ENCODE peak calls at places on chromosomes 1 and 21, in six cellular contexts. G, O, Y, K, R and C are unnamed samples.

GRCh38 chr1:23548704-23549143 is 10.6 kb downstream of the ID3 start:
- DNase-seq in G (no peak), O (peak; percentile 63), Y (no peak), K (peak; percentile 39), R (no peak), C (no peak)

GRCh38 chr1:15678578-15678977 is 5.5 kb upstream of the PLEKHM2 start:
- DNase-seq in G (peak; percentile 47), O (peak; percentile 66), Y (peak; percentile 67), K (no peak), R (no peak), C (peak; percentile 30)

GRCh38 chr1:154492115-154492514 is 9.9 kb upstream of the TDRD10 start:
- DNase-seq in G (no peak), O (no peak), Y (no peak), K (no peak), R (no peak), C (no peak)

GRCh38 chr21:45309069-45309521 is 21.4 kb upstream of the POFUT2 start:
- DNase-seq in G (peak; percentile 33), O (peak; percentile 84), Y (peak; percentile 62), K (peak; percentile 76), R (no peak), C (peak; percentile 22)

GRCh38 chr21:38170283-38170682 is 86.5 kb upstream of the KCNJ15 start:
- DNase-seq in G (no peak), O (peak; percentile 65), Y (no peak), K (no peak), R (no peak), C (no peak)

GRCh38 chr1:204258213-204259115 is 44.7 kb upstream of the GOLT1A start:
- DNase-seq in G (peak; percentile 18), O (peak; percentile 86), Y (peak; percentile 52), K (peak; percentile 94), R (no peak), C (peak; percentile 28)

GRCh38 chr1:217311766-217312165 is 319.1 kb downstream of the GPATCH2 start:
- DNase-seq in G (no peak), O (peak; percentile 38), Y (no peak), K (peak; percentile 15), R (no peak), C (no peak)

GRCh38 chr1:38730511-38731397 is 128.8 kb downstream of the RRAGC start:
- DNase-seq in G (no peak), O (no peak), Y (no peak), K (no peak), R (no peak), C (no peak)

GRCh38 chr1:244370060-244370637 is 81.6 kb downstream of the ADSS2 start:
- DNase-seq in G (no peak), O (no peak), Y (no peak), K (no peak), R (no peak), C (no peak)

GRCh38 chr21:31873275-31873695 is 465 bp downstream of the HUNK start:
- DNase-seq in G (no peak), O (peak; percentile 39), Y (no peak), K (peak; percentile 66), R (no peak), C (no peak)

GRCh38 chr1:152869808-152870419 is 8.2 kb upstream of the SMCP start:
- DNase-seq in G (peak; percentile 60), O (peak; percentile 35), Y (peak; percentile 14), K (peak; percentile 69), R (peak; percentile 44), C (peak; percentile 64)

GRCh38 chr1:50109647-50110075 is 941 bp downstream of the ELAVL4 start:
- DNase-seq in G (peak; percentile 12), O (no peak), Y (no peak), K (peak; percentile 20), R (no peak), C (no peak)

GRCh38 chr1:174114788-174115448 is 44.4 kb upstream of the RABGAP1L start:
- DNase-seq in G (peak; percentile 60), O (peak; percentile 46), Y (peak; percentile 17), K (peak; percentile 26), R (no peak), C (peak; percentile 75)

GRCh38 chr1:215517441-215517891 is 49.6 kb upstream of the KCTD3 start:
- DNase-seq in G (no peak), O (peak; percentile 46), Y (peak; percentile 22), K (no peak), R (no peak), C (no peak)

GRCh38 chr1:25786887-25787286 is 13.1 kb upstream of the SELENON start:
- DNase-seq in G (no peak), O (no peak), Y (no peak), K (no peak), R (no peak), C (no peak)

DNA sequence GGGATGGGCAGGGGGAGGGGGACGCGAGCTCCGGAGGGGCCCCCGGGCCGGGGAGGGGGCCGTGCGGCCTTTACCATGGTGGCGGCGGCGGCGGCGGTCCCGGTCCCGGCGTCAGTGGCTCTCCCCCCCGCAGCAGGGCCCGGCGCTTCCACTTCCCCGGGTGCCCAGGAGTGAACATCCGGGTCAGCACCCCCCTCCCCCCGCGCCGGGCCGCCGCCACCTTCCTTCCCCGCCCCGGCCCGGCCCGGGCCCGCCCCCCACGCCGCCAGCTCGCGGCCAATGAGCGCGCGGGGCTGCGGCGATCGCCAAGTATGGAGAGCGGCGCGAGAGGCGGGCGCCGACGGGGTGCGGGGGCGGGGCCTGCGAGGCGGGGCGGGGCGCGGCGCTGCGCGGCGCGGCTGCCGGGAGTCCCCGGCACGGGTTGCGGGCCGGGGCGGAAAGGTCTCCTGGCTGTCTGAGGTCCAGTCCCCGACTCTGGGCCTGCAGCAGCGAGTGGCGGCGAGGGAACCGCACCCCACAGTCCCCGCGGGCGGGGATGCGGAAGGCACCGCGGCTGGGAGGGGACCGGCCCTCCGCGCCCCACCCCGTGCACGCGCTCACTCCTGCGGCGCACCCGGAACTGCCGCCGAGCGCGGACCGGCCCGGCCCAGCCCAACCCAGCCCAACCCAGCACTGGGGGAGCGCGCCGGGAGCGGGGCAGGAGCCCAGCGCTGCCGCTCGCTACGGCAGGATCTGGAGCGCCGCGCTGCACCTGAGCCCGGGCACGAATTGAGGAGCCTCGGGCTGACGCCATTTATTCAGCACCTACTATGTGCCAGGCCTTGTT is at the start of gene CAPZB:
- DNase-seq in G (peak; percentile 93), O (peak; percentile 91), Y (peak; percentile 90), K (peak; percentile 91), R (peak; percentile 92), C (peak; percentile 93)
- H3K4me1 ChIP-seq in G (peaks cover 60% of the 10 kb centered on the region), O (peaks cover 29% of the 10 kb centered on the region), Y (peaks cover 26% of the 10 kb centered on the region), K (no peaks in the 10 kb centered on the region), R (peaks cover 24% of the 10 kb centered on the region), C (peaks cover 39% of the 10 kb centered on the region)

DNA sequence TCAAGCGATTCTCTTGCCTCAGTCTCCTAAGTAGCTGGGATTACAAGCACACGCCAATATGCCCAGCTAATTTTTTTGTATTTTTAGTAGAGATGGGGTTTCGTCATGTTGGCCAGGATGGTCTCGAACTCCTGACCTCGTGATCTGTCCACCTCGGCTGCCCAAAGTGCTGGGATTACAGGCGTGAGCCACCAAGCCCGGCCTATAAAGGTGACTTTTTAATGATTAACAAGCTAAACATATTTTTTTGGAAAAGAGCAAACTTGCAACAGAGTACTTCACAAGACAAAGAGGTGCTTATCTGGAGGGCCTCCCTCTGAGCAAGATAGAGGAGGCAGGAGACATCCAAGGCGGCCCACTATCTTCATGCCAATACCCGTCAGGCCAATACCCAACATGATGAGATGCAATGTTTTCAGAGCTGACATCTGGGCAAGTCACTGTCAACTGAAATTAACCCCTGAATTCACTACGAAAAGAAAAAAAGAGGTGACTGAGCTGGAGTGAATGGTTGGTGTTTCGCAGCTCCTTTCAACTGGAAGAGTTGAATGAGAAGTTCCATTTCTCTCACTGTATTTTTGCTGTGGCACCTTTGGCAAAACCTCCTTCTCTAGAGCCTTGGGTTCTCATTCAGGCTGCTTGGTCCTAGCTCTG is 10.4 kb downstream of the BCAR3 start:
- DNase-seq in G (no peak), O (no peak), Y (no peak), K (no peak), R (no peak), C (no peak)
- H3K4me1 ChIP-seq in G (no peaks in the 10 kb centered on the region), O (peaks cover 3% of the 10 kb centered on the region), Y (peaks cover 100% of the 10 kb centered on the region), K (peaks cover 42% of the 10 kb centered on the region), R (peaks cover 35% of the 10 kb centered on the region), C (no peaks in the 10 kb centered on the region)

GRCh38 chr1:27153549-27153886 is 1.4 kb downstream of the SLC9A1 start:
- DNase-seq in G (no peak), O (no peak), Y (no peak), K (no peak), R (no peak), C (peak; percentile 41)
- H3K4me1 ChIP-seq in G (peaks cover 50% of the 10 kb centered on the region), O (no peaks in the 10 kb centered on the region), Y (peaks cover 38% of the 10 kb centered on the region), K (peaks cover 3% of the 10 kb centered on the region), R (peaks cover 34% of the 10 kb centered on the region), C (peaks cover 63% of the 10 kb centered on the region)

GRCh38 chr21:34023691-34024381 is 49.5 kb upstream of the MRPS6 start:
- DNase-seq in G (peak; percentile 21), O (no peak), Y (no peak), K (no peak), R (no peak), C (no peak)

GRCh38 chr21:34021726-34022125 is 51.7 kb upstream of the MRPS6 start:
- DNase-seq in G (no peak), O (no peak), Y (no peak), K (no peak), R (no peak), C (no peak)

GRCh38 chr21:34022557-34023335 is 50.6 kb upstream of the MRPS6 start:
- DNase-seq in G (peak; percentile 63), O (no peak), Y (no peak), K (no peak), R (no peak), C (peak; percentile 46)

GRCh38 chr21:34020934-34021553 is 52.3 kb upstream of the MRPS6 start:
- DNase-seq in G (no peak), O (no peak), Y (no peak), K (no peak), R (no peak), C (no peak)

DNA sequence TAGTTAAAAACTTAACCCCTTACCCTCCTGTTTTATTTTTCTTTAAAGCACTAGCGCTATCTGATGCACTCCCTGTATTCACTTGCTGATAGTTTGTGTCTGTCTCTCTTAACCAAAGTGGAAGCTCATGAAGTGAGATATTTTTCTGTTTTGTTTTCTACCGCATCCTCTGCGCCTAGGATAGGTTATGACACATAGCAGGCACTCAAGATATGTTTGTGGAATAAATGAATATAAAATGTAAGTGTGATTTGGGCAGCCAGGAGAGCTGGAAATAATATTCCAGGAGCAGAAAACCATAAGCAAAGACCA is 49.0 kb upstream of the MRPS6 start:
- DNase-seq in G (no peak), O (no peak), Y (no peak), K (no peak), R (no peak), C (no peak)
- H3K4me1 ChIP-seq in G (peaks cover 14% of the 10 kb centered on the region), O (peaks cover 4% of the 10 kb centered on the region), Y (no peaks in the 10 kb centered on the region), K (no peaks in the 10 kb centered on the region), R (no peaks in the 10 kb centered on the region), C (peaks cover 46% of the 10 kb centered on the region)

DNA sequence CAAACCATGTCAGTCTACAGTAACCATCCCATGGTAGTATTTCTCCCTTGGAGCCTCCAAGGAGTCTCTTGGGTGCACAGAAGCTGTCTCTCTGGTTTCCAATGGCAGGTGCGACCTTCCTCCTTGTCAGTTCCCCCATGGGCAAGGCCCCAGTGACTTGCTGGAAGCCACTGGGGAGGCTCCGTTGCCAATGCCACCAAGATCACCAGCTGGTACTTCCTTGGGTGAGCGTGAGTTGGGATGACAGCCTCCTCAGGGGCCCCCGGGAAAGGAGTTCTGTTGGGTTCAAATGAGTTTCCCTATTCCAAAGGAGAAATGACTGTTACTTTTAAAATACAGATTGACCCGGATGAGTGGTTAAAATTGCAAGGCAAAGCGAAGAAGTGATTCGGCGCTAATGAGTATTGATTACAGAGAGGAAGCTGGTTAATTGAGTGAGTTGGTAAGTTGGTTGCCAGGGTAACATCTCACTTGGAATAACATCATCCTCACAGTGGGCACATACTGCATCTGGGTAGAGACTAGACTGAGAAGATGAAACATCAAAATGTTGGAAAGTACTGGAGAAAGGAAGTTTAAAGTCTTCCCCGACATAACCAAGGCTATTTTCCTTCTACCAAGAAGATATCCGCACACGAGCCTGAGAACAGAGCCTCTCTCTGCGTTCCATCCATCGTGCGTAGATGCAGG is 53.0 kb upstream of the LAPTM5 start:
- DNase-seq in G (no peak), O (no peak), Y (no peak), K (no peak), R (no peak), C (no peak)
- H3K4me1 ChIP-seq in G (no peaks in the 10 kb centered on the region), O (peaks cover 5% of the 10 kb centered on the region), Y (peaks cover 8% of the 10 kb centered on the region), K (no peaks in the 10 kb centered on the region), R (no peaks in the 10 kb centered on the region), C (no peaks in the 10 kb centered on the region)